ENCODE peak calls at places on chromosomes 16 and 17, in seven cellular contexts. K is cardiac muscle cell, D is iPS-NIHi11, N is GM23248, A is dorsolateral prefrontal cortex, E is C1 segment of cervical spinal cord, H is NCI-H1092. X is an unnamed sample.

GRCh38 chr16:54928016-54928356 is 2.7 kb upstream of the IRX5 start:
- DNase-seq in K (peak), D (no peak), N (peak), A (no peak), E (peak), H (no peak), X (peak)

GRCh38 chr17:74737299-74738050 is 419 bp downstream of the RAB37 start:
- DNase-seq in K (peak), D (peak), N (peak), A (no peak), E (no peak), H (no peak), X (peak)

GRCh38 chr16:86462334-86463084 is 47.8 kb upstream of the FOXF1 start:
- DNase-seq in K (no peak), D (no peak), N (no peak), A (no peak), E (no peak), H (no peak), X (no peak)

GRCh38 chr17:8264836-8265542 is 15.9 kb downstream of the PFAS start:
- DNase-seq in K (no peak), D (no peak), N (no peak), A (no peak), E (no peak), H (no peak), X (no peak)

GRCh38 chr16:7888421-7888820 is 555.8 kb downstream of the RBFOX1 start:
- DNase-seq in K (no peak), D (no peak), N (no peak), A (no peak), E (peak), H (no peak), X (no peak)

GRCh38 chr16:1993731-1994131 is 4.0 kb downstream of the SYNGR3 start:
- DNase-seq in K (no peak), D (no peak), N (peak), A (no peak), E (no peak), H (no peak), X (no peak)

GRCh38 chr16:47726031-47726675 is 265.0 kb downstream of the PHKB start:
- DNase-seq in K (no peak), D (no peak), N (no peak), A (no peak), E (no peak), H (no peak), X (no peak)

GRCh38 chr16:12758031-12758669 is 45.5 kb downstream of the CPPED1 start:
- DNase-seq in K (peak), D (no peak), N (no peak), A (no peak), E (peak), H (no peak), X (no peak)

GRCh38 chr16:2786061-2786825 is 1.1 kb downstream of the PRSS33 start:
- DNase-seq in K (no peak), D (no peak), N (no peak), A (no peak), E (no peak), H (no peak), X (no peak)

GRCh38 chr17:41773190-41773588 is 13.3 kb downstream of the JUP start:
- DNase-seq in K (peak), D (peak), N (peak), A (no peak), E (no peak), H (no peak), X (peak)

GRCh38 chr17:6651483-6652452 is at the start of the genes C17orf100 and MED31:
- DNase-seq in K (peak), D (peak), N (peak), A (peak), E (peak), H (peak), X (peak)

GRCh38 chr16:66364117-66364958 is 2.2 kb upstream of the CDH5 start:
- DNase-seq in K (no peak), D (no peak), N (peak), A (no peak), E (no peak), H (peak), X (peak)

GRCh38 chr17:38749222-38750043 is 1.3 kb upstream of the PCGF2 start:
- DNase-seq in K (peak), D (peak), N (peak), A (no peak), E (peak), H (peak), X (peak)

X was measured in NCI-H1694 treated with DMSO at 0.1 percent for 48 hours.